ENCODE peak calls at places on chromosomes 16 and 17, in four cellular contexts. C is fibroblast of lung, K is neural progenitor cell, A is colonic mucosa. H is an unnamed sample.

GRCh38 chr17:77287432-77288068 is 146.8 kb downstream of the SEC14L1 start:
- DNase-seq in C (peak), K (peak), A (peak), H (peak)

GRCh38 chr17:32558997-32559650 is 72.3 kb downstream of the CDK5R1 start:
- DNase-seq in C (peak), K (no peak), A (no peak), H (no peak)

GRCh38 chr16:46859719-46860152 is 24.4 kb upstream of the GPT2 start:
- DNase-seq in C (peak), K (no peak), A (peak), H (no peak)

GRCh38 chr16:48231675-48232214 is 12.4 kb upstream of the LONP2 start:
- DNase-seq in C (peak), K (peak), A (peak), H (no peak)

GRCh38 chr16:70579248-70579647 is 55.6 kb downstream of the SF3B3 start:
- DNase-seq in C (no peak), K (no peak), A (no peak), H (no peak)

GRCh38 chr17:55577687-55578086 is 66.4 kb upstream of the SMIM36 start:
- DNase-seq in C (no peak), K (no peak), A (no peak), H (peak)

GRCh38 chr16:51167170-51167710 is 16.2 kb upstream of the SALL1 start:
- DNase-seq in C (no peak), K (no peak), A (no peak), H (no peak)

GRCh38 chr17:42901535-42902229 is 1.1 kb downstream of the G6PC1 start:
- DNase-seq in C (no peak), K (no peak), A (no peak), H (no peak)

GRCh38 chr16:27232875-27233605 is 29.7 kb downstream of the KDM8 start:
- DNase-seq in C (no peak), K (no peak), A (no peak), H (no peak)

GRCh38 chr17:2094891-2095535 is 40.1 kb downstream of the HIC1 start:
- DNase-seq in C (peak), K (peak), A (no peak), H (peak)

GRCh38 chr16:84810518-84811273 is 9.1 kb upstream of the CRISPLD2 start:
- DNase-seq in C (peak), K (no peak), A (no peak), H (no peak)

GRCh38 chr16:69595127-69596036 is 29.6 kb downstream of the NFAT5 start:
- DNase-seq in C (peak), K (no peak), A (no peak), H (no peak)

GRCh38 chr17:77318491-77319210 is 177.9 kb downstream of the SEC14L1 start:
- DNase-seq in C (peak), K (no peak), A (no peak), H (peak)

GRCh38 chr17:28507567-28508195 is 1.5 kb downstream of the FOXN1 start:
- DNase-seq in C (no peak), K (no peak), A (no peak), H (no peak)

GRCh38 chr17:9700136-9700535 is 54.8 kb downstream of the USP43 start:
- DNase-seq in C (no peak), K (no peak), A (no peak), H (no peak)

GRCh38 chr16:26593700-26594099 is 473.0 kb upstream of the C16orf82 start:
- DNase-seq in C (no peak), K (no peak), A (no peak), H (no peak)

GRCh38 chr17:67620088-67620487 is 97.6 kb upstream of the NOL11 start:
- DNase-seq in C (no peak), K (no peak), A (no peak), H (no peak)

GRCh38 chr17:47873200-47874090 is 22.5 kb upstream of the SP6 start:
- DNase-seq in C (no peak), K (no peak), A (no peak), H (no peak)

GRCh38 chr17:47877368-47878034 is 18.5 kb upstream of the SP2 start:
- DNase-seq in C (no peak), K (no peak), A (no peak), H (no peak)

GRCh38 chr17:47875011-47875471 is 21.0 kb upstream of the SP2 start:
- DNase-seq in C (no peak), K (no peak), A (no peak), H (no peak)

GRCh38 chr17:47878203-47879027 is 17.6 kb upstream of the SP2 start:
- DNase-seq in C (no peak), K (no peak), A (no peak), H (no peak)

GRCh38 chr17:47875586-47875985 is 20.4 kb upstream of the SP2 start:
- DNase-seq in C (no peak), K (no peak), A (no peak), H (no peak)
- H3K4me3 ChIP-seq in C (no peak), K (no peak), A (no peak), H (no peak)

DNA sequence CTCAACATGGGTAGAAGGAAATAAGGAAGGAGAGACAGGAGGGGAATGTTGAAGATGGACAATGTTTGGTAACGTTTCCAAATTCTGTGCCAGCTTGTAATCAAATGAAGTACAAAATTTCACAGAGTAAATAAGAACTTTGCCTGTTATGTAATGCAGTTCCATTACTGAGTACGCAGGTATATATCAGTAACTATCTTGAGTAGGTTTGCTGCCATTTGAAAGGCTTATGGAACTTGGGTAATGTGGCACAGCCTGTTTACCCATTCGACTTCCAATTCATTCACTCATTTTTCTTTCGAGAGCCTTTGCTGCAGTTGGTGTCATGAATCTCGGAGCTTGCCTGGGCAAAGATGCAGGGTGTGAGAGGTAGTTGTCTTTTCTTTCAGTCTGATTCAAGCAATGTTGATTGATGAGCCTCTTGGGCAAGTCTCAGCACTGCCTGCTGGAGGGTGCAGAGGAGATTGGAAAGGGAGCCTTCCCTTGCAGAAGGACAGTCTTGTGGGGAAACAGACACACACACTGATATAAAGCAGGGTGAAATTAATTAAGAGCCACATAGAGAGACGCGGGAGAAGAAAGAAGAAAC is 53.4 kb downstream of the ZNF18 start:
- DNase-seq in C (no peak), K (no peak), A (no peak), H (no peak)
- H3K9ac ChIP-seq in C (no peak), K (no peak), A (no peak), H (no peak)

GRCh38 chr16:86876499-86876898 is 298.1 kb downstream of the FOXL1 start:
- DNase-seq in C (no peak), K (no peak), A (no peak), H (no peak)
- H3K27ac ChIP-seq in C (no peak), K (no peak), A (no peak), H (no peak)

GRCh38 chr17:20071824-20072691 is 62.9 kb downstream of the SPECC1 start:
- DNase-seq in C (no peak), K (no peak), A (no peak), H (no peak)

GRCh38 chr17:20072692-20072992 is 63.5 kb downstream of the SPECC1 start:
- DNase-seq in C (no peak), K (no peak), A (no peak), H (no peak)

GRCh38 chr17:20074001-20074400 is 64.8 kb downstream of the SPECC1 start:
- DNase-seq in C (no peak), K (no peak), A (no peak), H (no peak)

GRCh38 chr17:20073056-20073979 is 64.2 kb downstream of the SPECC1 start:
- DNase-seq in C (peak), K (no peak), A (peak), H (peak)

DNA sequence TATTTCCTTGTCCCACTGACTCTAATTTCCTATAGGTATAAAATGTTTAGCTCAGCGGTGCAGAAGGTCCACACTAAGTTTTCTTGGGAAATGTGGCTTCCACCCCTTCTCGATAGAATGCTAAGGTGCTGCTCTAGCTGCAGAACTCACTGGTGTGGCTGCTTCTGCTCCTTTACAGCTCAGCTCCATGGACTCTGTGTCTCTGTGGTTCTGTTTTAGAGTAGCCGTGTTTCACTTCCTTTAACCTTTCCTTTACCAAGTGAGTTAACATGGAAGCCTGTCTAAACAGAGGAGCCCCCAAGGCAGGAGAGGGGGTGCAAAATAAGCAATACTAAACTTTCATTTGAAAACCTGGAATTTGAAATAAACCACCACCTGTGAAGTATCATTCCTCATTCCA is 65.3 kb downstream of the SPECC1 start:
- DNase-seq in C (no peak), K (no peak), A (no peak), H (no peak)
- H3K4me3 ChIP-seq in C (no peak), K (no peak), A (no peak), H (peak)

GRCh38 chr17:41730479-41730878 is 4.0 kb downstream of the HAP1 start:
- DNase-seq in C (no peak), K (no peak), A (no peak), H (no peak)
- H3K9ac ChIP-seq in C (no peak), K (no peak), A (no peak), H (no peak)

DNA sequence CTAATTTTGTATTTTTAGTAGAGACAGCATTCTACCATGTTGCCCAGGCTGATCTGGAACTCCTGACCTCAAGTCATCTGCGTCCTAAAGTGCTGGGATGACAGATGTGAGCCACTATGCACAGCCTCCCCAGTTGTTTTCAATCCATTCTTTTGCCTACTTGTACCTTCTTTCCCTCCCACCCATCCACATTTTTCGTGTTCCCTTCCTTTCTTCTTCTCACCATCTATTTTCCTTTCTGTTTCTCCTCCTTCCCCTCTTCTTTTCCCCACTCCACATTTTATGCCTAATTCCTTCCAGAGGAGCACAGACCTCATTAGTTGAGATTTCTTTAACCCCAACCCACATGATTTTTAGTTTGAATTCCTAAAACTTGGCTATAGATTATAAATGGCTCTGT is 94.3 kb downstream of the ATF7IP2 start:
- DNase-seq in C (no peak), K (no peak), A (no peak), H (no peak)
- H3K27ac ChIP-seq in C (no peak), K (no peak), A (no peak), H (no peak)

GRCh38 chr16:79597277-79597676 is 3.3 kb downstream of the MAF start:
- DNase-seq in C (peak), K (no peak), A (no peak), H (no peak)

GRCh38 chr16:79595916-79596450 is 4.6 kb downstream of the MAF start:
- DNase-seq in C (no peak), K (no peak), A (no peak), H (no peak)

GRCh38 chr16:79598341-79599181 is 2.0 kb downstream of the MAF start:
- DNase-seq in C (peak), K (peak), A (peak), H (peak)

GRCh38 chr16:79599256-79599836 is 1.2 kb downstream of the MAF start:
- DNase-seq in C (peak), K (peak), A (no peak), H (peak)

DNA sequence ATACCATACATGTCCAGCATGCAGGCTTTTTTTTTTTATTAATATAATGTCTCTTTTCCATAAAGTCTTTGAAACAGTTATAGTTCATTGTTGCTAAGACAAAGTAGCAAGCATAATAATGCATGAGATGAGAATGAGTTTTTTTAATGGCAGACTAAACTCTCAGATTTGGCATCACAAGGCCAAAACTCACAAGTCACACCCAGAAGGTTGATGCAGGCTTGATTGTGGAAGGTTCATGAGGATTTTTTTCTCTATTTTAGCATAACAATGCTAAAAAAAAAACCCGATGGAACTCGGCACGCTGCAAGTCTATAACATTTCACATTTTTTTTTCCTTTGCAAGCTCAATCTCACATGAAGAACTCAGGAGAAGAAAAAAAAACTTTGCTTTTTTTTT is 2.8 kb downstream of the MAF start:
- DNase-seq in C (no peak), K (no peak), A (no peak), H (no peak)
- H3K4me3 ChIP-seq in C (peak), K (peak), A (peak), H (peak)

GRCh38 chr16:3137267-3137666 is 2.4 kb downstream of the ZNF213 start:
- DNase-seq in C (no peak), K (no peak), A (no peak), H (peak)

GRCh38 chr16:3140603-3141427 is 6.0 kb downstream of the ZNF213 start:
- DNase-seq in C (no peak), K (no peak), A (no peak), H (peak)

GRCh38 chr16:3138823-3139426 is 4.1 kb downstream of the ZNF213 start:
- DNase-seq in C (no peak), K (no peak), A (no peak), H (peak)

GRCh38 chr16:3135120-3135715 is 389 bp downstream of the ZNF213 start:
- DNase-seq in C (peak), K (no peak), A (no peak), H (no peak)

DNA sequence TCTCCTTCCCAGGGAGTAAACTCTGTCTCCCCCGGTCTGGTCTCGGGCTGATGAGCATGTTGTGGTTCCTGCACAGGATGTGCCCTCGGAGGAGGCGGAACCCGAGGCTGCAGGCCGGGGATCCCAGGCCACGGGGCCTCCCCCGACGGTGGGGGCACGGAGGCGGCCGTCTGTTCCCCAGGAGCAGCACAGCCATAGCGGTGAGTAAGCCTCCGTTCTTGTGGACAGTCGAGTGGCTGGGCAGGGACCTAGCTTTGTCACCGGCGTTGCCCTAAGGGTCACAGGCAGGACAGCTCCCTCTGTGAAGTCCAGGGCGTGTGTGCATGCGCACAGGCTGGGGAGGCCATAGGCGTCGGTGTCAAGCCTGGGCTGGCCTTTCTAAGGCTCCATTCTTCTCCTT is 3.5 kb downstream of the ZNF213 start:
- DNase-seq in C (no peak), K (no peak), A (no peak), H (peak)
- H3K9ac ChIP-seq in C (no peak), K (no peak), A (no peak), H (no peak)

GRCh38 chr17:36104601-36105000 is 974 bp downstream of the CCL4 start:
- DNase-seq in C (no peak), K (no peak), A (no peak), H (no peak)
- H3K27ac ChIP-seq in C (no peak), K (no peak), A (no peak), H (no peak)

GRCh38 chr17:50201226-50201854 is at the start of gene COL1A1:
- DNase-seq in C (peak), K (peak), A (peak), H (peak)
- H3K4me3 ChIP-seq in C (peak), K (peak), A (peak), H (peak)